ENCODE peak calls at places on chromosomes 2 and 18, in five cellular contexts. X, U, R, G and H are unnamed samples. For H3K27me3 and H3K4me1, the result is how much of the 10 kb centered on the place peaks cover.

GRCh38 chr2:119178811-119179601 is 20.5 kb upstream of the C1QL2 start:
- DNase-seq in X (no peak), U (no peak), G (no peak), R (no peak), H (peak)

GRCh38 chr2:75646583-75647425 is at the start of gene MRPL19:
- DNase-seq in U (peak), R (peak), G (peak), X (peak), H (peak)

GRCh38 chr2:68565858-68566257 is 77.5 kb upstream of the PROKR1 start:
- DNase-seq in X (peak), G (no peak), R (no peak), U (no peak), H (peak)

GRCh38 chr2:69663860-69664259 is 20.3 kb upstream of the AAK1 start:
- DNase-seq in U (no peak), G (no peak), X (no peak), R (no peak), H (no peak)

GRCh38 chr2:104547251-104547650 is 306.7 kb upstream of the POU3F3 start:
- DNase-seq in X (no peak), G (no peak), U (no peak), R (no peak), H (no peak)

GRCh38 chr2:202376460-202377307 is 557 bp downstream of the BMPR2 start:
- DNase-seq in X (peak), R (peak), G (no peak), U (no peak), H (peak)

GRCh38 chr2:156437272-156437671 is 1.1 kb downstream of the GPD2 start:
- DNase-seq in X (no peak), U (no peak), G (no peak), R (no peak), H (peak)

GRCh38 chr18:31100598-31101147 is 1.5 kb downstream of the DSC2 start:
- DNase-seq in G (no peak), R (peak), X (no peak), U (peak), H (peak)

GRCh38 chr2:230184727-230185578 is 34.8 kb downstream of the SP110 start:
- DNase-seq in X (peak), R (no peak), G (no peak), U (no peak), H (no peak)

GRCh38 chr2:70094978-70095832 is 7.9 kb downstream of the PCBP1 start:
- DNase-seq in X (peak), G (peak), U (no peak), R (peak), H (peak)

GRCh38 chr2:55620123-55620779 is 2.8 kb upstream of the PPP4R3B start:
- DNase-seq in X (no peak), G (no peak), R (peak), U (peak), H (no peak)

GRCh38 chr2:102619414-102620319 is at the start of gene SLC9A2:
- DNase-seq in G (no peak), X (peak), R (no peak), U (no peak), H (peak)

GRCh38 chr2:129035992-129036391 is 717.3 kb upstream of the HS6ST1 start:
- DNase-seq in X (no peak), U (no peak), G (no peak), R (no peak), H (no peak)

GRCh38 chr2:86314125-86314524 is 23.3 kb downstream of the REEP1 start:
- DNase-seq in G (no peak), U (no peak), R (no peak), X (no peak), H (peak)

GRCh38 chr2:144516981-144517824 is 2.7 kb downstream of the ZEB2 start:
- DNase-seq in X (peak), R (peak), G (peak), U (no peak), H (peak)

GRCh38 chr2:229725716-229726346 is 11.5 kb upstream of the DNER start:
- DNase-seq in G (no peak), X (peak), U (no peak), R (no peak), H (peak)

GRCh38 chr18:37486848-37487247 is 78.8 kb downstream of the CELF4 start:
- DNase-seq in U (no peak), X (no peak), R (no peak), G (no peak), H (no peak)

GRCh38 chr2:171142398-171142797 is 18.3 kb downstream of the TLK1 start:
- DNase-seq in X (no peak), G (no peak), R (no peak), U (no peak), H (no peak)

GRCh38 chr2:162256621-162257020 is 13.4 kb upstream of the FAP start:
- DNase-seq in R (no peak), X (peak), G (no peak), U (no peak), H (peak)

GRCh38 chr18:10242922-10243680 is 211.3 kb upstream of the APCDD1 start:
- DNase-seq in R (no peak), X (no peak), G (no peak), U (no peak), H (no peak)

GRCh38 chr2:57990118-57990725 is 56.4 kb upstream of the VRK2 start:
- DNase-seq in X (no peak), U (no peak), R (no peak), G (no peak), H (no peak)

GRCh38 chr2:42698940-42699339 is 65.0 kb downstream of the OXER1 start:
- DNase-seq in R (no peak), G (no peak), U (no peak), X (no peak), H (no peak)

GRCh38 chr2:108449410-108450200 is 599 bp downstream of the GCC2 start:
- DNase-seq in R (no peak), X (no peak), G (peak), U (no peak), H (peak)

GRCh38 chr2:223576873-223577272 is 25.3 kb downstream of the SCG2 start:
- DNase-seq in U (no peak), G (no peak), R (no peak), X (peak), H (peak)

GRCh38 chr2:3624059-3624794 is 29.3 kb downstream of the COLEC11 start:
- DNase-seq in U (no peak), G (no peak), R (peak), X (no peak), H (no peak)

GRCh38 chr2:174334781-174335604 is at the start of gene SP9:
- DNase-seq in U (peak), X (peak), R (no peak), G (no peak), H (no peak)

GRCh38 chr2:96970248-96970875 is 16.0 kb downstream of the FAM178B start:
- DNase-seq in U (no peak), R (no peak), G (no peak), X (no peak), H (no peak)

GRCh38 chr2:169446452-169446851 is 32.8 kb upstream of the BBS5 start:
- DNase-seq in X (no peak), G (no peak), U (no peak), R (no peak), H (no peak)

GRCh38 chr2:61949458-61950107 is 44.1 kb downstream of the COMMD1 start:
- DNase-seq in U (no peak), X (no peak), G (no peak), R (no peak), H (no peak)

GRCh38 chr2:224058048-224058775 is 19.1 kb upstream of the SERPINE2 start:
- DNase-seq in X (no peak), R (no peak), G (no peak), U (no peak), H (no peak)

GRCh38 chr2:197191177-197191947 is 119.2 kb downstream of the ANKRD44 start:
- DNase-seq in U (peak), G (no peak), X (no peak), R (no peak), H (no peak)

GRCh38 chr2:127486247-127486912 is 39.9 kb downstream of the IWS1 start:
- DNase-seq in G (no peak), U (no peak), R (no peak), X (peak), H (no peak)

GRCh38 chr2:239477606-239478005 is 76.8 kb upstream of the HDAC4 start:
- DNase-seq in G (no peak), X (no peak), U (no peak), R (peak), H (no peak)

GRCh38 chr2:239476029-239476756 is 75.4 kb upstream of the HDAC4 start:
- DNase-seq in G (no peak), X (no peak), U (no peak), R (peak), H (no peak)

GRCh38 chr2:239476757-239477565 is 76.1 kb upstream of the HDAC4 start:
- DNase-seq in R (peak), U (no peak), G (no peak), X (no peak), H (no peak)

GRCh38 chr2:239482801-239483712 is 82.2 kb upstream of the HDAC4 start:
- DNase-seq in G (no peak), R (no peak), U (no peak), X (no peak), H (no peak)

GRCh38 chr2:239479471-239479870 is 78.7 kb upstream of the HDAC4 start:
- DNase-seq in X (no peak), U (no peak), R (no peak), G (no peak), H (no peak)
- H3K27me3 ChIP-seq in X (under half), U (under half), R (under half), G (under half), H (under half)

DNA sequence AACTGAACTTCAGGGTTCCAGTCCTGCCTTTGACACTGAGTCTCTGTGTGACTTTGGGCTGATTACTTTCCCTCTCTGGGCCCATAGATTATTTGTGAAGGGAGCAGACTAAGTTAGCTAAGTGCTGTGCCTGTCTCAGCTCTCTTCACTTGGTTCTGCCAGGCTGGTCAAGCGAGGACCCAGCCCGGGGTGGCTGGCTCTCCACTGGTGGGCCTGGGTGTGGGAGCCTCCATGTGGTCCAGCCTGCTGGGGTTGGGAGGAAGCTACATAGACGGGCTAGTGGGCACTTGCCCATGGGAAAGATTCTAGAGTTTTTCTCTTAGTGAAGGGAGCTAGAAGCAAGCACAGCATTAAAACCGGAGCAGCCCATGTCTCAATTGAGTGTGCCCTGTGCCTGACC is 59.0 kb downstream of the DYSF start:
- DNase-seq in X (no peak), R (no peak), G (no peak), U (no peak), H (no peak)
- H3K4me1 ChIP-seq in X (under half), R (under half), G (under half), U (under half), H (under half)

DNA sequence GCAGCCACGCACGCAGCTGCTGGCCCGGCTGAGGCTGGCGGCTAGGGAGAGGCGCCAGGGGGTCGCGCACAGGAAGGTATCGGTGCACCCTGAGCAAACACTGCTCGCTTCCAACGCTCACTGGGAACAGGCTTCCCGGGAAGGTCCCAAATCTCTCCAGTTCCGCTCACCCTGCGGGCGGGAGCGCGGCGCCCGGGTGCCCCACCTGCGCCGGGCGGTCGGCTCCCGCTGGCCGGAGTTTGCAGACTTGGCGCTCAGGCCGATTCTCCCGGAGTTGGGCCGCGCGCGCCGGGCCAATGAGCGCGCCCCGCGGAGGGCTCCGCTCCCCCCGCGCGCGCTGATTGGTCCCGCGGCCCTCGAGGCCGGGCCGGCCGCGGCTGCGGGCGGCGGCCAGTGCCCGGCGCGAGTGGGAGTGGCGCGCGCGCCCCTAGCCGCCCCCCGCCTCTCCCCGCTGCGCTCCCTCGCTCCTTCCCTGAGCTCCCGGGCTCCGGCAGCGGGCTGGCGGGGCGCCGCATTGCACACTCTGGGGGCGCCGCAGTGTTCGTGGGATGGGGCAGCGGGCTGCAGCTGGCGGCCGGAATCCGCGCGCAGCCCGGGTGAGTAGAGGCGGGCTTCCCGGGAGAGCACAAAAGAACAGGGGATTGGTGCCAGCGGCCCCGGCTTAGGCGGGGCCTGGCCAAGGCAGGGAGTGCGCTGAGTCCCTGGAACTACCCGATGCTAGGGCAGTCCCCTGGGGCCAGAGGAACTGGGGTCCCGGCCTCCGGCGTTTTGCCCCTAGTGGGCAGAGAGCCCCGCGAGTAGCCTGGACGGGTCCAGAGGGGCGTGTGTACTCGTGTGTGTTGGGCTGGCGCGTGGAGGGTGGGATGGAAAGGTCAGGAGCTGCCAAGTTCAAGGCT is at the start of gene LYPD6:
- DNase-seq in G (no peak), U (peak), X (peak), R (no peak), H (peak)
- H3K27me3 ChIP-seq in G (under half), U (under half), X (under half), R (under half), H (under half)

GRCh38 chr2:15772196-15772595 is 168.2 kb upstream of the MYCN start:
- DNase-seq in X (no peak), G (no peak), U (no peak), R (no peak), H (no peak)

GRCh38 chr2:15771124-15771523 is 169.2 kb upstream of the MYCN start:
- DNase-seq in X (no peak), G (no peak), U (no peak), R (no peak), H (no peak)

GRCh38 chr2:15772681-15773080 is 167.7 kb upstream of the MYCN start:
- DNase-seq in X (no peak), R (no peak), G (no peak), U (no peak), H (no peak)

GRCh38 chr2:15773846-15774245 is 166.5 kb upstream of the MYCN start:
- DNase-seq in X (no peak), R (no peak), G (no peak), U (no peak), H (no peak)

GRCh38 chr2:15773204-15773603 is 167.1 kb upstream of the MYCN start:
- DNase-seq in G (no peak), U (no peak), R (no peak), X (no peak), H (no peak)
- H3K4me1 ChIP-seq in G (under half), U (under half), R (under half), X (under half), H (under half)

DNA sequence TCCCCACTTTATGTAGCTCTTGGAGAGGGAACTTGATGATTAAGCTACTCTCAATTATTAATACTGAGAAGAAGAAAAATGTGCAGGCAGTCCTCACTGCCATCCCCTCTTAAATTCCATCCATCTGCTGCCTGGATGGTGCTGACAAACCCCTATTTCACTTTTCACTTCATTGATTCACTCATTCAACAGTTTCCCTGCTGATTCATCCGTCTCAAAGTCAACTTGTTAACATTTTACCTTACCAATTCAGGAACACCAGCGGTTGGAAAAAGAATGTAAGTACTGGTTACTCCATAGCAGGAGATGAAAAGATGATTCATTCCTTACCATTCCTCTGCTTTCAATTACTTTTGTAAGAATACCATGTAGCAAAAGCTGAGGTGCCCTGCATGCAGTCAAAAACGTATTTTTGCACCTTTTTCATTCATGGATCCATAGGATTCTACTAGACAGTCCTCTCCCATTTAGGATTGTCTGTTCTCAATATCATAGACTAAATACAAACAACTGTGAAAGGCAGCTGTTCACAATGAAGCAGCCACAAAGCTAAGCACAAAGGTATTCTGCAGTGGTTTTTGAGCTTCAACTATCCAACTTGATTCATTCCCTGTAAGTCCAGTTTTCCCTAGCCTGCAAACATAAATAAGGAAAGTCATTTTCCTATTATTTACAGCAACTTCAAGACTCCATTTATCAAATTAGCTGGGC is 262.0 kb downstream of the MREG start:
- DNase-seq in U (no peak), G (no peak), R (no peak), X (peak), H (peak)
- H3K27me3 ChIP-seq in U (under half), G (under half), R (under half), X (under half), H (under half)

DNA sequence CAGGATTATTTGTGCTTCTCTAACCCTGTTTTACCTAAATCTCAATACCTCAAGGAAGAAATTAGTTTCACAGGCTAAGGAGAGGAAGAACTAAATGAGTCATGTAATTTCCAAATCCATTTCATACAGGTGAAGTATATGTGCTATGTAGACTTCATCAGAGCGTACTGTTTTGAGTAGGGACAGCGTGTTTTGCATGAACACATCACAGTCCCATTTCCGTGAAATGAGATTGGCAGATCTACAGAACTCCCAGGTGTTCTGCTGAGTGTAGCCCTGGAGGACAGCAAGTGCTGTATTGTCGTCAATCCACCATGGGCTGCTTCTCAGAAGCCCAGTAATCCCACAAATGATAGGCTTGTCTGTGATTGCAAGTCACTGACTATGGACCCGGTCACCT is 97.7 kb downstream of the XRCC5 start:
- DNase-seq in G (no peak), R (no peak), U (no peak), X (no peak), H (no peak)
- H3K4me1 ChIP-seq in G (under half), R (under half), U (under half), X (under half), H (under half)

GRCh38 chr2:44805391-44805790 is 136.1 kb upstream of the SIX3 start:
- DNase-seq in U (no peak), X (no peak), G (no peak), R (no peak), H (no peak)
- H3K27me3 ChIP-seq in U (half or more), X (half or more), G (under half), R (under half), H (half or more)

GRCh38 chr2:110872521-110872920 is 140.1 kb downstream of the ACOXL start:
- DNase-seq in G (no peak), X (no peak), U (no peak), R (no peak), H (no peak)

GRCh38 chr2:110868971-110869370 is 136.6 kb downstream of the ACOXL start:
- DNase-seq in U (no peak), G (no peak), R (no peak), X (no peak), H (no peak)

GRCh38 chr2:110871637-110872036 is 139.3 kb downstream of the ACOXL start:
- DNase-seq in G (no peak), X (no peak), U (no peak), R (no peak), H (no peak)

GRCh38 chr2:110869472-110870446 is 137.4 kb downstream of the ACOXL start:
- DNase-seq in G (no peak), X (peak), U (no peak), R (no peak), H (no peak)

DNA sequence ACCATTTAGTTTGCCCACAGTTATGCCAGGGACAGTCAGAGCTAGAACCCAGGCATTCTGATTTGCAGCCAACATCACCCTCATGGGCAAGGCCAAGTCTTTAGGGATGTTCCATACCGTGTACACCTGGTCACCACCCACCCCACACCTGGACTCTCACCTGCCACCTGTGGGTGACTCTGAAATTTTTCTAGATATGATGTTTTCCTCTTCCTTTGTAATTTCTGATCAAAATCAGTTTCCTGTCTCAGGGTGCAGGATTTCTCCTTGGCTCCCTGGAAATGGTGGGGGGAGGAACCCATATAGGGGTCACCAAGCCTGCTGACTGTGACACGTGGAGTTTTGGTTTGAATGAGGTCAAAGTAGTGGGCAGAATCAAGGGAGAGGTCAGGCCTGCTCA is 138.2 kb downstream of the ACOXL start:
- DNase-seq in U (no peak), G (no peak), X (no peak), R (no peak), H (no peak)
- H3K4me1 ChIP-seq in U (under half), G (under half), X (under half), R (under half), H (under half)